ENCODE peak calls at places on chromosomes 13 and 19, in five cellular contexts. One of them, this sample, is unnamed.

GRCh38 chr13:37869756-37870488 is at the start of gene TRPC4:
- DNase-seq in mesenchymal stem cell: peak
- DNase-seq in H1: no peak
- DNase-seq in neuronal stem cell: peak
- DNase-seq in trophoblast cell: peak
- DNase-seq in this sample: peak

GRCh38 chr13:44768775-44769578 is 192.8 kb upstream of the TSC22D1 start:
- DNase-seq in neuronal stem cell: no peak
- DNase-seq in trophoblast cell: peak
- DNase-seq in H1: no peak
- DNase-seq in mesenchymal stem cell: no peak
- DNase-seq in this sample: no peak

GRCh38 chr13:21556051-21556450 is 47.9 kb downstream of the MICU2 start:
- DNase-seq in neuronal stem cell: no peak
- DNase-seq in H1: no peak
- DNase-seq in trophoblast cell: peak
- DNase-seq in mesenchymal stem cell: no peak
- DNase-seq in this sample: no peak

GRCh38 chr13:30148171-30148754 is 159.1 kb downstream of the KATNAL1 start:
- DNase-seq in H1: no peak
- DNase-seq in mesenchymal stem cell: no peak
- DNase-seq in trophoblast cell: no peak
- DNase-seq in neuronal stem cell: no peak
- DNase-seq in this sample: no peak

GRCh38 chr13:97798836-97799235 is 154.6 kb upstream of the IPO5 start:
- DNase-seq in neuronal stem cell: no peak
- DNase-seq in mesenchymal stem cell: no peak
- DNase-seq in H1: no peak
- DNase-seq in trophoblast cell: no peak
- DNase-seq in this sample: no peak

GRCh38 chr13:99071666-99072065 is 93.8 kb upstream of the DOCK9 start:
- DNase-seq in H1: no peak
- DNase-seq in neuronal stem cell: no peak
- DNase-seq in mesenchymal stem cell: no peak
- DNase-seq in trophoblast cell: peak
- DNase-seq in this sample: no peak

GRCh38 chr13:109744512-109745051 is 41.8 kb downstream of the IRS2 start:
- DNase-seq in trophoblast cell: no peak
- DNase-seq in H1: no peak
- DNase-seq in neuronal stem cell: no peak
- DNase-seq in mesenchymal stem cell: peak
- DNase-seq in this sample: no peak

GRCh38 chr13:46964789-46965527 is 68.1 kb upstream of the HTR2A start:
- DNase-seq in H1: no peak
- DNase-seq in mesenchymal stem cell: peak
- DNase-seq in neuronal stem cell: no peak
- DNase-seq in trophoblast cell: peak
- DNase-seq in this sample: no peak

GRCh38 chr19:17286263-17286662 is 4.6 kb downstream of the ANKLE1 start:
- DNase-seq in mesenchymal stem cell: no peak
- DNase-seq in trophoblast cell: no peak
- DNase-seq in H1: no peak
- DNase-seq in neuronal stem cell: no peak
- DNase-seq in this sample: no peak

GRCh38 chr13:113671066-113672001 is 4.3 kb downstream of the GRK1 start:
- DNase-seq in trophoblast cell: no peak
- DNase-seq in mesenchymal stem cell: no peak
- DNase-seq in H1: no peak
- DNase-seq in neuronal stem cell: no peak
- DNase-seq in this sample: no peak

GRCh38 chr19:5285955-5286354 is 54.7 kb downstream of the PTPRS start:
- DNase-seq in mesenchymal stem cell: no peak
- DNase-seq in H1: no peak
- DNase-seq in trophoblast cell: no peak
- DNase-seq in neuronal stem cell: no peak
- DNase-seq in this sample: no peak

GRCh38 chr19:48661746-48662145 is 11.1 kb downstream of the NTN5 start:
- DNase-seq in trophoblast cell: no peak
- DNase-seq in neuronal stem cell: no peak
- DNase-seq in mesenchymal stem cell: no peak
- DNase-seq in H1: no peak
- DNase-seq in this sample: no peak

GRCh38 chr19:37972803-37973202 is 65.8 kb downstream of the SIPA1L3 start:
- DNase-seq in mesenchymal stem cell: no peak
- DNase-seq in neuronal stem cell: no peak
- DNase-seq in trophoblast cell: no peak
- DNase-seq in H1: no peak
- DNase-seq in this sample: no peak

GRCh38 chr19:41870401-41870873 is 6.6 kb upstream of the CD79A start:
- DNase-seq in H1: no peak
- DNase-seq in mesenchymal stem cell: peak
- DNase-seq in neuronal stem cell: no peak
- DNase-seq in trophoblast cell: no peak
- DNase-seq in this sample: no peak

GRCh38 chr19:51354742-51355148 is 11.4 kb downstream of the ETFB start:
- DNase-seq in neuronal stem cell: peak
- DNase-seq in H1: no peak
- DNase-seq in mesenchymal stem cell: peak
- DNase-seq in trophoblast cell: no peak
- DNase-seq in this sample: peak

GRCh38 chr19:55304279-55304978 is 20.6 kb downstream of the BRSK1 start:
- DNase-seq in mesenchymal stem cell: no peak
- DNase-seq in H1: no peak
- DNase-seq in neuronal stem cell: no peak
- DNase-seq in trophoblast cell: peak
- DNase-seq in this sample: peak

GRCh38 chr19:50040967-50041366 is 15.2 kb downstream of the ZNF473 start:
- DNase-seq in H1: no peak
- DNase-seq in mesenchymal stem cell: no peak
- DNase-seq in trophoblast cell: no peak
- DNase-seq in neuronal stem cell: no peak
- DNase-seq in this sample: no peak

GRCh38 chr19:49690656-49691242 is at the start of gene CPT1C:
- DNase-seq in mesenchymal stem cell: peak
- DNase-seq in trophoblast cell: peak
- DNase-seq in H1: peak
- DNase-seq in neuronal stem cell: peak
- DNase-seq in this sample: peak

GRCh38 chr19:12948597-12949362 is 3.1 kb downstream of the RAD23A start:
- DNase-seq in H1: no peak
- DNase-seq in mesenchymal stem cell: no peak
- DNase-seq in neuronal stem cell: no peak
- DNase-seq in trophoblast cell: no peak
- DNase-seq in this sample: no peak

GRCh38 chr19:17753976-17754375 is 2.7 kb downstream of the FCHO1 start:
- DNase-seq in trophoblast cell: no peak
- DNase-seq in mesenchymal stem cell: no peak
- DNase-seq in neuronal stem cell: no peak
- DNase-seq in H1: no peak
- DNase-seq in this sample: no peak

GRCh38 chr19:45305421-45305820 is 17.3 kb downstream of the CKM start:
- DNase-seq in mesenchymal stem cell: peak
- DNase-seq in trophoblast cell: no peak
- DNase-seq in neuronal stem cell: no peak
- DNase-seq in H1: no peak
- DNase-seq in this sample: peak

GRCh38 chr19:6678690-6679109 is 8.7 kb upstream of the TNFSF14 start:
- DNase-seq in neuronal stem cell: no peak
- DNase-seq in trophoblast cell: peak
- DNase-seq in H1: no peak
- DNase-seq in mesenchymal stem cell: peak
- DNase-seq in this sample: no peak

GRCh38 chr13:22262328-22262920 is 591.6 kb downstream of the FGF9 start:
- DNase-seq in H1: no peak
- DNase-seq in trophoblast cell: no peak
- DNase-seq in neuronal stem cell: no peak
- DNase-seq in mesenchymal stem cell: no peak
- DNase-seq in this sample: no peak

GRCh38 chr13:111232191-111232590 is 88.3 kb upstream of the TEX29 start:
- DNase-seq in neuronal stem cell: no peak
- DNase-seq in mesenchymal stem cell: no peak
- DNase-seq in trophoblast cell: no peak
- DNase-seq in H1: no peak
- DNase-seq in this sample: no peak
- H2BK12ac ChIP-seq in neuronal stem cell: no peak
- H2BK12ac ChIP-seq in mesenchymal stem cell: no peak
- H2BK12ac ChIP-seq in trophoblast cell: no peak
- H2BK12ac ChIP-seq in H1: no peak
- H2BK12ac ChIP-seq in this sample: no peak

DNA sequence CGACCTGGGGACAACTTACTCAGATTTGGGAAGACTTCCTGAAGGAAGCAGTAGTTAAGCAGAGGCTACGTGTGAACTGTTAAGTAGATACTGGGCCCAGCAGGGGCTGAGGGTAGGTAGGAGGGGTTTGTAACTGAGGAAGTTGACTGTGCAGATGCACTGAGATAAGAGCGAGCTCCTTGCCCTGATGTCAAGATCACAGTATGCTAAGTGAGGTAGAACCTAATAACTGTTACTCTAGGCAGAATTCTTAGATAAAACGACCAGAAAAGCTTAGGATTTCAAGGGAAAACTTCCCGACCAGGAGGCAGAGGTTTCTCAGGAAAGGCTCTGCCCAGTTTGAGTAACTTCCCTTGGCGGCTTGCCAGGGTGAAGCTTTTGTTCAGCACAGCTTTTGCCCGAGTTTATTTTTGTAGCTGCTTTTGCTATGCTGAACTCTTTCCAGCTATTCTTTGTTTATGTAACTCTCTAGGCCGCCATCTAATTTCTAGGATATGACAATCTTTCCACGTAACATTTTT is 632.1 kb downstream of the DIAPH3 start:
- DNase-seq in neuronal stem cell: no peak
- DNase-seq in H1: no peak
- DNase-seq in trophoblast cell: peak
- DNase-seq in mesenchymal stem cell: peak
- DNase-seq in this sample: peak
- H3K14ac ChIP-seq in neuronal stem cell: no peak
- H3K14ac ChIP-seq in H1: no peak
- H3K14ac ChIP-seq in trophoblast cell: no peak
- H3K14ac ChIP-seq in mesenchymal stem cell: no peak
- H3K14ac ChIP-seq in this sample: no peak

GRCh38 chr19:43433689-43434088 is 19.0 kb downstream of the TEX101 start:
- DNase-seq in H1: no peak
- DNase-seq in neuronal stem cell: no peak
- DNase-seq in mesenchymal stem cell: no peak
- DNase-seq in trophoblast cell: no peak
- DNase-seq in this sample: no peak

GRCh38 chr19:43435775-43436174 is 21.1 kb downstream of the TEX101 start:
- DNase-seq in H1: no peak
- DNase-seq in mesenchymal stem cell: no peak
- DNase-seq in neuronal stem cell: no peak
- DNase-seq in trophoblast cell: no peak
- DNase-seq in this sample: no peak

GRCh38 chr19:43439183-43440063 is 24.7 kb downstream of the TEX101 start:
- DNase-seq in H1: no peak
- DNase-seq in trophoblast cell: peak
- DNase-seq in mesenchymal stem cell: no peak
- DNase-seq in neuronal stem cell: no peak
- DNase-seq in this sample: no peak

GRCh38 chr19:43438291-43439162 is 23.8 kb downstream of the TEX101 start:
- DNase-seq in neuronal stem cell: no peak
- DNase-seq in trophoblast cell: peak
- DNase-seq in mesenchymal stem cell: no peak
- DNase-seq in H1: no peak
- DNase-seq in this sample: no peak

GRCh38 chr19:43437712-43438111 is 23.0 kb downstream of the TEX101 start:
- DNase-seq in H1: no peak
- DNase-seq in trophoblast cell: no peak
- DNase-seq in mesenchymal stem cell: no peak
- DNase-seq in neuronal stem cell: no peak
- DNase-seq in this sample: no peak
- H2BK12ac ChIP-seq in H1: no peak
- H2BK12ac ChIP-seq in trophoblast cell: no peak
- H2BK12ac ChIP-seq in mesenchymal stem cell: no peak
- H2BK12ac ChIP-seq in neuronal stem cell: no peak
- H2BK12ac ChIP-seq in this sample: no peak

GRCh38 chr19:15109768-15110417 is 2.7 kb downstream of the SYDE1 start:
- DNase-seq in trophoblast cell: peak
- DNase-seq in mesenchymal stem cell: no peak
- DNase-seq in H1: no peak
- DNase-seq in neuronal stem cell: no peak
- DNase-seq in this sample: no peak

GRCh38 chr19:15108845-15109767 is 1.9 kb downstream of the SYDE1 start:
- DNase-seq in neuronal stem cell: no peak
- DNase-seq in H1: no peak
- DNase-seq in trophoblast cell: no peak
- DNase-seq in mesenchymal stem cell: no peak
- DNase-seq in this sample: no peak

GRCh38 chr19:15107056-15108010 is at the start of gene SYDE1:
- DNase-seq in trophoblast cell: peak
- DNase-seq in mesenchymal stem cell: peak
- DNase-seq in H1: no peak
- DNase-seq in neuronal stem cell: peak
- DNase-seq in this sample: peak

GRCh38 chr19:15110418-15110815 is 3.2 kb downstream of the SYDE1 start:
- DNase-seq in neuronal stem cell: no peak
- DNase-seq in H1: no peak
- DNase-seq in mesenchymal stem cell: no peak
- DNase-seq in trophoblast cell: no peak
- DNase-seq in this sample: no peak

DNA sequence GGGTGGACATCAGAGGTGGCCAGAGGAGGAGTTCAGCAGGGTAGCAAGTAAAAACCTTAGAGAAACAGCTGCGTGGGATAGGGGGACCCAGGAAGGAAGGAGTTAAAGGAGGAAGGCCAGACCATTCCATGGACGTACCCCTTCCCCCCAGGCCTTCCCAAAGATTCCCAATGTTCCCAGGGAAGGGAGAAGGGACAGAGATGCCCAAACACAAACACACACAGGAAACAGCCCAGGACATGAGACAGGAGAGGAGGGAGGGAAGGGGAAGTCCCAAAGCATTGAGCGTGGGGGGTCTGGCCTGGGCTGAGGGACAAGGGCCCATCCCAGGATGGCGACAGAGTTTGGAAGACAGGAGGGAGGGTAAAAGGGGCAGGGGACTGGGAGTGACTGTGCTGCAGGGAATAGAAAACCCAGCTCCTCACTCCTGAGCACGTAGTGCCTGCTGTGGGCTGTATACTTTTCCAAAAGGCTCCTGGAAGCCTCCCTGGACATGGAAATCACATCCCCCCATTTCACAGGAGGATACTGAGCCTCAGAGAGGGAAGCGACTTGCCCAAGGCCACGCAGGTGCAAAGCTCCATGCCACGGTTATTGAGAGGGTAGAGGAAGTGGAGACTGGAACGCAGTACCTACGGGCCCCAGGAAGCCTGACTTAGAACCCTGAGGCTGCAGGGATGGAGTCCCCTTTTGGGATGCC is 1.1 kb downstream of the SYDE1 start:
- DNase-seq in trophoblast cell: peak
- DNase-seq in neuronal stem cell: no peak
- DNase-seq in mesenchymal stem cell: peak
- DNase-seq in H1: no peak
- DNase-seq in this sample: no peak
- H3K14ac ChIP-seq in trophoblast cell: peak
- H3K14ac ChIP-seq in neuronal stem cell: no peak
- H3K14ac ChIP-seq in mesenchymal stem cell: no peak
- H3K14ac ChIP-seq in H1: no peak
- H3K14ac ChIP-seq in this sample: no peak

This sample was measured in H9.